ENCODE peak calls at places on chromosomes 1 and 21, in four cellular contexts. One of them, this sample, is unnamed.

GRCh38 chr21:42732033-42732410 is 78.6 kb downstream of the PDE9A start:
- DNase-seq in heart left ventricle: no peak
- DNase-seq in transverse colon: peak
- DNase-seq in CD8-positive, alpha-beta T cell: no peak
- DNase-seq in this sample: no peak

GRCh38 chr1:26307363-26307781 is 936 bp upstream of the UBXN11 start:
- DNase-seq in heart left ventricle: no peak
- DNase-seq in transverse colon: no peak
- DNase-seq in CD8-positive, alpha-beta T cell: no peak
- DNase-seq in this sample: no peak

GRCh38 chr21:38669186-38669585 is 136.5 kb upstream of the ETS2 start:
- DNase-seq in heart left ventricle: no peak
- DNase-seq in transverse colon: peak
- DNase-seq in CD8-positive, alpha-beta T cell: no peak
- DNase-seq in this sample: no peak

GRCh38 chr1:90731382-90732050 is 14.4 kb upstream of the BARHL2 start:
- DNase-seq in heart left ventricle: no peak
- DNase-seq in transverse colon: no peak
- DNase-seq in CD8-positive, alpha-beta T cell: no peak
- DNase-seq in this sample: no peak

GRCh38 chr21:45325206-45326168 is 37.8 kb upstream of the POFUT2 start:
- DNase-seq in heart left ventricle: peak
- DNase-seq in transverse colon: no peak
- DNase-seq in CD8-positive, alpha-beta T cell: no peak
- DNase-seq in this sample: no peak

GRCh38 chr1:242828199-242828598 is 303.7 kb upstream of the PLD5 start:
- DNase-seq in heart left ventricle: no peak
- DNase-seq in transverse colon: no peak
- DNase-seq in CD8-positive, alpha-beta T cell: no peak
- DNase-seq in this sample: no peak

GRCh38 chr1:2227341-2228156 is 570 bp upstream of the SKI start:
- DNase-seq in heart left ventricle: peak
- DNase-seq in transverse colon: peak
- DNase-seq in CD8-positive, alpha-beta T cell: peak
- DNase-seq in this sample: peak

GRCh38 chr1:44408181-44409018 is 3.3 kb downstream of the RNF220 start:
- DNase-seq in heart left ventricle: no peak
- DNase-seq in transverse colon: no peak
- DNase-seq in CD8-positive, alpha-beta T cell: no peak
- DNase-seq in this sample: no peak

GRCh38 chr1:207088731-207089626 is at the start of gene C4BPB:
- DNase-seq in heart left ventricle: no peak
- DNase-seq in transverse colon: peak
- DNase-seq in CD8-positive, alpha-beta T cell: no peak
- DNase-seq in this sample: no peak

GRCh38 chr1:94105957-94106529 is 14.9 kb downstream of the ABCA4 start:
- DNase-seq in heart left ventricle: no peak
- DNase-seq in transverse colon: no peak
- DNase-seq in CD8-positive, alpha-beta T cell: no peak
- DNase-seq in this sample: no peak

GRCh38 chr1:198056255-198056654 is 100.5 kb upstream of the NEK7 start:
- DNase-seq in heart left ventricle: no peak
- DNase-seq in transverse colon: no peak
- DNase-seq in CD8-positive, alpha-beta T cell: no peak
- DNase-seq in this sample: no peak
- TF ChIP-seq CTCF in heart left ventricle: no peak
- TF ChIP-seq CTCF in transverse colon: no peak
- TF ChIP-seq CTCF in CD8-positive, alpha-beta T cell: no peak
- TF ChIP-seq CTCF in this sample: peak

DNA sequence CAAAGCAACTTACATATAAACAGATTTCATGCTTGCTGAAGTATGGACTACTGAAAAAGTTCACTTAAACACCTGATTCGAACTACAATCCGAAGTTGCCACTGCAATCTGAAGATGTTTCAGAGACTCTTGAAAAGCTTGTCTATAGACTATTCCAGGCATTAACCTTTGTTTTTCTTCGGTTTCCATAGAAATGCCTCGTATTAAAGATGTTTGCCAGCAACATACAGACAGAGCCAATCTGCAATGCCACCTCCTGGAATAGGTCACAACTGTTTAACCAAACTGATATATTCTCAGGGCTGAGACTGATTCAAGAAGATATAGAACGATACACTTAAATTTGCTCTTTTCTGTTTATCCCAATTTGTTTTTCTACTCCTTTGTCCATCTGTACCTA is 28.9 kb upstream of the DMRTB1 start:
- DNase-seq in heart left ventricle: no peak
- DNase-seq in transverse colon: no peak
- DNase-seq in CD8-positive, alpha-beta T cell: no peak
- DNase-seq in this sample: no peak
- H3K4me3 ChIP-seq in heart left ventricle: no peak
- H3K4me3 ChIP-seq in transverse colon: no peak
- H3K4me3 ChIP-seq in CD8-positive, alpha-beta T cell: no peak
- H3K4me3 ChIP-seq in this sample: no peak

DNA sequence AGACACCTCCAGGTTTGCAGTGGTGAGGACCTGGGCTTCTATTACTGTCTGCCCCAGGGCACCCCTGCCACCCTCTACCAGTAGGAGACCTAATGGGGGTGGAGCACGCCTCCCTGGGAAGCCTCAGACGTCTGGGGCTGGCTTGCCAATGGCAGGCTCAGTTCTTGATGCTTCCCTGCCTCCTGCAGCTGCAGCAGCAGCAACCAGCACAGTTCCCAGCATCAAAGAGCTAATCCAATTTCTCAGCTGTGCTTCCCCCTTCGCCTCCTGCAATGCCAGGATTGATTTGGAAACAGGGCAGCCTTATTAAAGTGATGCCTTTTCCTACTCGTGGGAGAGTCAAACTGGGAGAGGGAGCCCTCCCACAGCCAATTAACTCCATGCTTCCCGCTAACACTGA is 8.2 kb downstream of the SYT2 start:
- DNase-seq in heart left ventricle: no peak
- DNase-seq in transverse colon: no peak
- DNase-seq in CD8-positive, alpha-beta T cell: no peak
- DNase-seq in this sample: no peak
- TF ChIP-seq CTCF in heart left ventricle: no peak
- TF ChIP-seq CTCF in transverse colon: no peak
- TF ChIP-seq CTCF in CD8-positive, alpha-beta T cell: no peak
- TF ChIP-seq CTCF in this sample: no peak

GRCh38 chr1:167645625-167646410 is 15.8 kb downstream of the RCSD1 start:
- DNase-seq in heart left ventricle: no peak
- DNase-seq in transverse colon: no peak
- DNase-seq in CD8-positive, alpha-beta T cell: no peak
- DNase-seq in this sample: no peak
- H3K4me3 ChIP-seq in heart left ventricle: no peak
- H3K4me3 ChIP-seq in transverse colon: no peak
- H3K4me3 ChIP-seq in CD8-positive, alpha-beta T cell: no peak
- H3K4me3 ChIP-seq in this sample: no peak

GRCh38 chr1:161725888-161726630 is 4.7 kb downstream of the FCRLB start:
- DNase-seq in heart left ventricle: peak
- DNase-seq in transverse colon: peak
- DNase-seq in CD8-positive, alpha-beta T cell: peak
- DNase-seq in this sample: no peak
- TF ChIP-seq CTCF in heart left ventricle: no peak
- TF ChIP-seq CTCF in transverse colon: peak
- TF ChIP-seq CTCF in CD8-positive, alpha-beta T cell: no peak
- TF ChIP-seq CTCF in this sample: peak

GRCh38 chr1:156104861-156105546 is 9.5 kb upstream of the LMNA start:
- DNase-seq in heart left ventricle: no peak
- DNase-seq in transverse colon: no peak
- DNase-seq in CD8-positive, alpha-beta T cell: no peak
- DNase-seq in this sample: no peak

GRCh38 chr1:156101880-156102279 is 12.6 kb upstream of the LMNA start:
- DNase-seq in heart left ventricle: peak
- DNase-seq in transverse colon: no peak
- DNase-seq in CD8-positive, alpha-beta T cell: no peak
- DNase-seq in this sample: no peak

GRCh38 chr1:156103521-156103947 is 11.0 kb upstream of the LMNA start:
- DNase-seq in heart left ventricle: peak
- DNase-seq in transverse colon: peak
- DNase-seq in CD8-positive, alpha-beta T cell: peak
- DNase-seq in this sample: peak

GRCh38 chr1:156104065-156104810 is 10.3 kb upstream of the LMNA start:
- DNase-seq in heart left ventricle: peak
- DNase-seq in transverse colon: peak
- DNase-seq in CD8-positive, alpha-beta T cell: peak
- DNase-seq in this sample: peak

DNA sequence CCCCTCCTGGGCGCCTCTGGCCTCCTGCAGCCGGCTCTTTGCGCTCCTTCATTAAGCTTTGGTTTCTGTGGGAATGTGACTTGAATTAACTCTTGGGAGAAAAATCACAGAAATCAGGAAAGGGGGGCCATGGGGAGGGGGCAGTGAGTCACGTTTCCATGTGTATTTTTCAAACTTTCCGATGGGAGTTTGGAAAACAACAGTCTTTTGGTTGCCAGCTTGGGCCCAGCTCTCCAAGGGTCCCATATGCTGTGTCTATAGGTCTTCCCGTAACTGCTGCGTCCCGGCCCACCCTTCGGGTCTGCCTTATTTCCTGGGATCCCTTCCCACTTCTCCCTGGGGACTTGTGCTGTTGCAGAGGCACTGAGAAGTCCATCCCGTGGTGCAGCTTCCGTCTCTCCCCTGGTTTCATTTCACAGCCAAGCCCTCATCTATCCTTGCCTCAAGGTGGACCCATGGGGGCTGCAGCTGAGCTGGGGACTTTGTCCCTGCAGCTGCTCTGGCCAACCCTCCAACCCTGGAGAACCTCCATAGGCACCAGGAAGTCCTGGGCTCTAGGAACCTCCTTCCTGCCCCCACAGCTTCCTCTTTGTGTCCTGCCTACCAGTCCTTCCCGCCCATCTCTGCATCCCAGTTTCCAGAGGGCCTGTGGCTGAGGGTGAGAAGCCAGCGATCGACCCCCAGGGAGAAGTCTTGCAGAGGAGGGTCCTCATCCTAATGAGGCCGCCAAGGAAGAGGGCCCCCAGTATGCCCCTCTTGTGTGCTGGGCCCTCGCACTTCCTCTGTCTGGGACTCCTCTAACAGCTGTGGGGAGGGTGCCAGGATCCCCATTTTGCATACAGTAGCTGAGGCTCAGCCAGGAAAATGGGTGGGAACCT is 11.6 kb upstream of the LMNA start:
- DNase-seq in heart left ventricle: no peak
- DNase-seq in transverse colon: no peak
- DNase-seq in CD8-positive, alpha-beta T cell: no peak
- DNase-seq in this sample: peak
- H3K4me3 ChIP-seq in heart left ventricle: no peak
- H3K4me3 ChIP-seq in transverse colon: no peak
- H3K4me3 ChIP-seq in CD8-positive, alpha-beta T cell: no peak
- H3K4me3 ChIP-seq in this sample: peak

This sample was measured in HFF-Myc.